ENCODE peak calls at places on chromosomes 4 and X, in seven cellular contexts. H, X, V, G, E, I and Z are unnamed samples.

GRCh38 chr4:159430896-159431295 is 328.0 kb downstream of the RAPGEF2 start:
- DNase-seq in H (no peak), X (no peak), V (no peak), G (no peak), E (no peak), I (no peak), Z (no peak)

GRCh38 chrX:19535481-19535880 is 20.2 kb upstream of the MAP3K15 start:
- DNase-seq in H (peak), X (peak), V (peak), G (no peak), E (no peak), I (no peak), Z (peak)

GRCh38 chr4:102553982-102554381 is 52.8 kb downstream of the NFKB1 start:
- DNase-seq in H (no peak), X (no peak), V (peak), G (no peak), E (no peak), I (no peak), Z (no peak)

GRCh38 chrX:99914676-99915075 is 495.4 kb downstream of the PCDH19 start:
- DNase-seq in H (no peak), X (no peak), V (peak), G (no peak), E (no peak), I (no peak), Z (no peak)

GRCh38 chr4:149120331-149121014 is 678.3 kb upstream of the NR3C2 start:
- DNase-seq in H (peak), X (no peak), V (peak), G (no peak), E (no peak), I (no peak), Z (no peak)

GRCh38 chr4:145525291-145525740 is 43.7 kb downstream of the SMAD1 start:
- DNase-seq in H (no peak), X (no peak), V (no peak), G (no peak), E (no peak), I (no peak), Z (no peak)

GRCh38 chr4:143381171-143382118 is 44.8 kb downstream of the GAB1 start:
- DNase-seq in H (peak), X (no peak), V (peak), G (no peak), E (no peak), I (no peak), Z (no peak)

GRCh38 chrX:96713303-96713702 is 28.7 kb downstream of the DIAPH2 start:
- DNase-seq in H (no peak), X (no peak), V (no peak), G (no peak), E (no peak), I (no peak), Z (no peak)

GRCh38 chr4:65399131-65399530 is 271.2 kb downstream of the EPHA5 start:
- DNase-seq in H (no peak), X (no peak), V (no peak), G (no peak), E (no peak), I (no peak), Z (no peak)

GRCh38 chr4:25406081-25406692 is 29.1 kb downstream of the ANAPC4 start:
- DNase-seq in H (no peak), X (no peak), V (no peak), G (no peak), E (no peak), I (no peak), Z (no peak)

GRCh38 chr4:169133932-169134331 is 123.9 kb upstream of the CBR4 start:
- DNase-seq in H (no peak), X (no peak), V (no peak), G (no peak), E (no peak), I (no peak), Z (no peak)

GRCh38 chrX:63434665-63435064 is 83.5 kb upstream of the SPIN4 start:
- DNase-seq in H (no peak), X (no peak), V (peak), G (no peak), E (no peak), I (no peak), Z (no peak)

GRCh38 chrX:21666252-21666651 is 8.1 kb upstream of the KLHL34 start:
- DNase-seq in H (no peak), X (no peak), V (no peak), G (no peak), E (no peak), I (no peak), Z (peak)

GRCh38 chr4:70925899-70926635 is 23.9 kb downstream of the MOB1B start:
- DNase-seq in H (no peak), X (no peak), V (peak), G (no peak), E (no peak), I (no peak), Z (peak)

GRCh38 chrX:134981910-134982309 is 8.9 kb upstream of the SMIM10 start:
- DNase-seq in H (no peak), X (no peak), V (no peak), G (no peak), E (no peak), I (no peak), Z (no peak)

GRCh38 chr4:83114576-83114975 is at the start of gene PLAC8:
- DNase-seq in H (no peak), X (peak), V (no peak), G (no peak), E (no peak), I (no peak), Z (peak)

GRCh38 chrX:2710041-2710471 is 19.0 kb downstream of the CD99 start:
- DNase-seq in H (peak), X (peak), V (peak), G (no peak), E (no peak), I (no peak), Z (no peak)

GRCh38 chr4:1517592-1518411 is 111.6 kb upstream of the NKX1-1 start:
- DNase-seq in H (no peak), X (no peak), V (no peak), G (peak), E (no peak), I (no peak), Z (no peak)

GRCh38 chr4:138449938-138450337 is 207.8 kb upstream of the SLC7A11 start:
- DNase-seq in H (no peak), X (no peak), V (no peak), G (no peak), E (no peak), I (no peak), Z (no peak)

GRCh38 chrX:31154941-31155340 is 83.1 kb upstream of the FTHL17 start:
- DNase-seq in H (no peak), X (no peak), V (no peak), G (no peak), E (no peak), I (no peak), Z (no peak)

GRCh38 chr4:77025643-77026321 is 50.0 kb downstream of the CCNI start:
- DNase-seq in H (peak), X (no peak), V (no peak), G (no peak), E (no peak), I (no peak), Z (peak)

GRCh38 chr4:188372051-188372450 is 232.8 kb downstream of the TRIML1 start:
- DNase-seq in H (peak), X (no peak), V (peak), G (no peak), E (no peak), I (no peak), Z (no peak)

GRCh38 chr4:151922306-151922705 is 161.5 kb upstream of the GATB start:
- DNase-seq in H (no peak), X (no peak), V (no peak), G (no peak), E (no peak), I (no peak), Z (peak)

GRCh38 chrX:1587161-1587560 is 4.2 kb upstream of the AKAP17A start:
- DNase-seq in H (no peak), X (no peak), V (no peak), G (no peak), E (no peak), I (no peak), Z (no peak)

GRCh38 chr4:6229095-6229494 is 28.7 kb upstream of the JAKMIP1 start:
- DNase-seq in H (no peak), X (no peak), V (no peak), G (no peak), E (no peak), I (no peak), Z (no peak)

GRCh38 chr4:128275351-128275750 is 12.3 kb downstream of the PGRMC2 start:
- DNase-seq in H (peak), X (no peak), V (peak), G (no peak), E (no peak), I (no peak), Z (no peak)

GRCh38 chr4:157992038-157992706 is 180.7 kb downstream of the GASK1B start:
- DNase-seq in H (peak), X (peak), V (peak), G (no peak), E (peak), I (no peak), Z (peak)

GRCh38 chr4:7815562-7815961 is 124.1 kb downstream of the AFAP1 start:
- DNase-seq in H (peak), X (no peak), V (peak), G (no peak), E (no peak), I (no peak), Z (no peak)